ENCODE peak calls at places on chromosomes 2 and 18, in nine cellular contexts. L, C, Q, T, E, S, A, V and N are unnamed samples.

GRCh38 chr2:207142461-207142860 is 23.3 kb downstream of the KLF7 start:
- DNase-seq in V (no peak), C (no peak), S (no peak), T (no peak), E (no peak), Q (no peak), A (peak; percentile 51), L (no peak), N (no peak)

GRCh38 chr2:221629478-221629877 is 57.4 kb upstream of the EPHA4 start:
- DNase-seq in E (no peak), A (no peak), L (no peak), Q (no peak), C (peak; percentile 63), T (no peak), S (no peak), V (no peak), N (no peak)

GRCh38 chr2:99169534-99169933 is 11.3 kb downstream of the MITD1 start:
- DNase-seq in L (no peak), T (no peak), Q (no peak), E (no peak), A (no peak), V (no peak), C (no peak), S (no peak), N (no peak)

GRCh38 chr18:63440897-63441296 is 18.6 kb upstream of the VPS4B start:
- DNase-seq in E (no peak), S (no peak), Q (no peak), V (no peak), T (no peak), A (no peak), L (no peak), C (no peak), N (no peak)

GRCh38 chr18:51107594-51108305 is 77.7 kb downstream of the SMAD4 start:
- DNase-seq in T (no peak), A (no peak), Q (no peak), E (no peak), C (no peak), S (no peak), V (no peak), L (no peak), N (no peak)

GRCh38 chr2:186044761-186045160 is 306.2 kb downstream of the FSIP2 start:
- DNase-seq in C (peak; percentile 5), S (no peak), E (no peak), Q (no peak), A (no peak), T (no peak), V (no peak), L (no peak), N (no peak)

GRCh38 chr18:30093376-30093775 is 949.2 kb downstream of the DSC3 start:
- DNase-seq in C (no peak), A (no peak), L (no peak), Q (no peak), E (no peak), T (no peak), S (no peak), V (no peak), N (no peak)

GRCh38 chr2:42424033-42424432 is 63.0 kb upstream of the COX7A2L start:
- DNase-seq in E (no peak), C (peak; percentile 75), V (no peak), A (no peak), S (no peak), Q (no peak), L (no peak), T (no peak), N (no peak)

GRCh38 chr2:33180915-33181314 is 234.2 kb downstream of the LTBP1 start:
- DNase-seq in C (no peak), L (no peak), V (no peak), E (peak; percentile 66), S (no peak), Q (no peak), T (no peak), A (no peak), N (no peak)

GRCh38 chr2:122859260-122859659 is 1103.8 kb downstream of the TSN start:
- DNase-seq in S (no peak), E (no peak), T (no peak), A (no peak), L (no peak), V (no peak), Q (no peak), C (no peak), N (no peak)

GRCh38 chr2:195659114-195659513 is 2.1 kb downstream of the SLC39A10 start:
- DNase-seq in A (peak; percentile 79), C (peak; percentile 36), E (no peak), Q (no peak), L (no peak), T (no peak), S (no peak), V (no peak), N (no peak)

GRCh38 chr2:147449323-147450080 is 395.3 kb upstream of the ACVR2A start:
- DNase-seq in Q (no peak), T (peak; percentile 11), A (peak; percentile 25), V (no peak), E (no peak), C (no peak), S (no peak), L (no peak), N (no peak)

GRCh38 chr2:47041891-47042684 is 113.0 kb downstream of the STPG4 start:
- DNase-seq in E (no peak), C (no peak), T (no peak), A (no peak), S (no peak), L (no peak), Q (no peak), V (no peak), N (no peak)

GRCh38 chr2:47040662-47041061 is 114.4 kb downstream of the STPG4 start:
- DNase-seq in Q (no peak), T (no peak), A (no peak), V (no peak), S (peak; percentile 69), C (no peak), L (no peak), E (no peak), N (no peak)

GRCh38 chr2:47041065-47041464 is 114.0 kb downstream of the STPG4 start:
- DNase-seq in C (no peak), S (no peak), L (no peak), T (no peak), V (no peak), Q (no peak), A (no peak), E (no peak), N (no peak)

GRCh38 chr2:47043891-47044239 is 111.2 kb downstream of the STPG4 start:
- DNase-seq in A (no peak), L (no peak), C (no peak), S (no peak), T (no peak), V (no peak), E (no peak), Q (no peak), N (no peak)

DNA sequence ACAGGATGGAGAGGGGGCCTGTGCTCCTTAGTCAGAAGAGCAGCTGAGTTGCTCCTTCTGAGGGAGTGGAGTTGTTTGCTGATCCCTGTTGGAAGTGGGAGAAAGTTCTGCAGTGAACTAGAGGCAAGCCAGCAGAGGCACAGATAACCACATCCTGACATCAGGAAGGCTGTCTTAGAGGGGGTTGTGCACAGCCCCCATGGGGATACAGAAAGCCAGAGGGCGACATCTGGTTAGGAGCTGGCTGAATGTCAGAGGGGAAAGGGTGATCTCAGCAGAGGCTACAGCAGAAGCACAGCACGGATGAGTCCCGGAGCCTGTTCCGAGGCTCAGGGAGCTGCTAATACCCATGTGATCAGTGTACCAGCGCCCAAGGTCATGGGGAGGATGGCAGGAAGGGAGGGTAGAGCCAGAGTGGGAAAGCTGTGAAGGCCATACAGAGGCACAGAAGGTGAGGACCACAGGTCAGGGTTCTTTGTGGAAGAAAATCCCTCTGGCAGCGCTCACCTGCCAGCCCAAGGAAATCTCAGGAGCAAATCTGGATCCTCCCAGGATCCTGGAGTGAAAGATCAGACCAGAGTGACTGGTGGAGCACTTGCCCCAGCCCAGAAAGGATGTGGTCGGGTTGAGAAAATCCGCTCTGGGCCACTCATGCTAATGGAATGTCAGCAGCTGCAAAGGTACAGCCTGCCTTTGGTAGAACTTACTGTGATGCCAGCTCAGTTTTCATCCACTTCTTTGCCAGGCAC is 111.8 kb downstream of the STPG4 start:
- DNase-seq in E (peak; percentile 80), L (no peak), S (peak; percentile 79), T (no peak), V (no peak), Q (no peak), C (peak; percentile 92), A (no peak), N (no peak)
- H3K4me1 ChIP-seq in E (peaks cover 5% of the 10 kb centered on the region), L (peaks cover 45% of the 10 kb centered on the region), S (peaks cover 60% of the 10 kb centered on the region), T (no peaks in the 10 kb centered on the region), V (peaks cover 6% of the 10 kb centered on the region), Q (peaks cover 58% of the 10 kb centered on the region), C (peaks cover 56% of the 10 kb centered on the region), A (no peaks in the 10 kb centered on the region), N (peaks cover 56% of the 10 kb centered on the region)

DNA sequence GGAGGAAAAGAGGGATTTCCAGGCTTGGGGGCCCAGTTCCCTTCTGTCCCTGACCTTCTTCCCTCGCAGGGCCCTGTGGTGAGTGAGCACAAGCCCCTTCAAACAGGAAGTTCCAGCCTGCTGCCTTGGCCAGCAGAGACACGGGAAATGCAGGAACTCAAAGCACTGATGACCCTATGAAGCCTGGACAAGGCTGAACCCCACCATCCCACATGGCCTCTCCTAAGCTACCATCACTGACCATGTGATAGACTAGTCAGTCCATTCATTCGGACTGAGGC is 196.4 kb downstream of the TNS1 start:
- DNase-seq in S (no peak), C (no peak), E (peak; percentile 58), A (no peak), L (no peak), V (no peak), Q (no peak), T (no peak), N (no peak)
- H3K27ac ChIP-seq in S (no peak overlapping the region), C (no peak overlapping the region), E (peak overlapping the region; percentile 71), A (no peak overlapping the region), L (peak overlapping the region; percentile 74), V (no peak overlapping the region), Q (no peak overlapping the region), T (no peak overlapping the region), N (peak overlapping the region; percentile 56)

DNA sequence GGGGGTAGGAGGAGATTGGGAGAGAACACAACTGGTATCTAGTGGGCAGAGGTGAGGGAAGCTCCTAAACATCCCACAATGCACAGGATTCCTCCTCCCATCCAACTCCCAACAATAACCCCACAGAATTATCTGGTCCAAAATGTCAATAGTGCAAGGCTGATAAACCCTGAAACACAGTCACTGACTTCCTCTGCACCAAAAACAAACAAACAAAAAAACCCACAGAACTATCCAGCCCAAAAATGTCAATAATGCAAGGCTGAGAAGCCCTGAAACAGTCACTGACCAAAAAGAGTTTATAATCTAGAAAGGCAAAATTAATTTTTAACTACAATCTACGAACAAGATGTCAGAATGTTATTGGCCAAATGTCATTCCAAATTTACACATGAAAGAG is 9.8 kb downstream of the TMX3 start:
- DNase-seq in A (no peak), T (no peak), S (peak; percentile 51), E (no peak), V (no peak), L (no peak), Q (no peak), C (no peak), N (no peak)
- H3K36me3 ChIP-seq in A (peaks cover 28% of the 10 kb centered on the region), T (peaks cover 13% of the 10 kb centered on the region), S (no peaks in the 10 kb centered on the region), E (no peaks in the 10 kb centered on the region), V (no peaks in the 10 kb centered on the region), L (no peaks in the 10 kb centered on the region), Q (peaks cover 52% of the 10 kb centered on the region), C (peaks cover 2% of the 10 kb centered on the region), N (peaks cover 57% of the 10 kb centered on the region)

DNA sequence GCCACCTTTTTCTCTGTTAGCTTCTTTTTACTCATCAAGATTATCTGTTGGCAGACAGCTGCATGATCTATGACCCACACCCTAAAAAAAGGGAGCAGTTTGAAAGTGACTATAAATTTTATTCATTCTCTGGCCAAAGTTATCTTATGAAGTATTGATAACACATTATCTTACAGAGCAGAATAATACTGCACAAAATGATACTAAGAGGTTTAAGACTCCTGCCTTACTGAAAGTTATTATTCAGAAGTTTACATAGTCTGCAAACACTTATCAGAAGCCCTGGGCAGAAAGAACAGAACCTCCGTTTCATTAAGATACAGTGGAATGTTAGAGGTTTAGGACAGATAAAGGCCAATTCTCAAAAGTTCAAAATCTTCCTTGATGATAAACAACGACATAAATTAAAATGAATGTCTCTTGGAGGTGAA is 78.2 kb downstream of the ZEB2 start:
- DNase-seq in Q (no peak), T (no peak), V (no peak), E (no peak), C (no peak), S (no peak), A (no peak), L (no peak), N (no peak)
- H3K4me1 ChIP-seq in Q (peaks cover 44% of the 10 kb centered on the region), T (no peaks in the 10 kb centered on the region), V (no peaks in the 10 kb centered on the region), E (peaks cover 6% of the 10 kb centered on the region), C (no peaks in the 10 kb centered on the region), S (no peaks in the 10 kb centered on the region), A (no peaks in the 10 kb centered on the region), L (peaks cover 12% of the 10 kb centered on the region), N (peaks cover 60% of the 10 kb centered on the region)